ENCODE peak calls at places on chromosomes 13 and 19, in ten cellular contexts. J is fibroblast of the aortic adventitia; X is anterior cingulate cortex; I is KBM-7; V is HFFc6; P is HT1080; F is LoVo; K is effector memory CD4-positive, alpha-beta T cell; Q is astrocyte of the spinal cord; C is stimulated activated CD4-positive, alpha-beta T cell treated with anti-CD3 and anti-CD28 coated beads, Interleukin-12 subunit alpha, Interleukin-12 subunit beta, amount 100 ng/mL, for 48 hours. G is an unnamed sample.

GRCh38 chr19:29323046-29323971 is 110.4 kb upstream of the UQCRFS1 start:
- DNase-seq in Q (no peak), I (no peak), X (no peak), V (no peak), C (no peak), K (no peak), F (no peak), P (no peak), J (no peak), G (no peak)

GRCh38 chr13:41271456-41272285 is 8.3 kb upstream of the MTRF1 start:
- DNase-seq in P (no peak), C (no peak), F (no peak), J (no peak), I (no peak), Q (no peak), K (no peak), X (no peak), V (no peak), G (no peak)

GRCh38 chr19:15508035-15508710 is at the start of gene CYP4F22:
- DNase-seq in Q (no peak), P (no peak), I (no peak), J (no peak), F (no peak), X (no peak), K (no peak), V (no peak), C (no peak), G (no peak)

GRCh38 chr19:46604781-46605355 is 3.7 kb downstream of the CALM3 start:
- DNase-seq in X (no peak), F (no peak), Q (no peak), J (no peak), I (no peak), V (no peak), P (no peak), K (no peak), C (no peak), G (no peak)

GRCh38 chr19:17220207-17220758 is 5.1 kb downstream of the USE1 start:
- DNase-seq in P (peak), I (no peak), X (no peak), V (no peak), K (no peak), J (peak), Q (peak), C (no peak), F (peak), G (peak)

GRCh38 chr19:45113628-45114027 is 20.6 kb downstream of the PPP1R37 start:
- DNase-seq in Q (no peak), I (no peak), K (no peak), F (peak), J (no peak), X (no peak), P (no peak), C (no peak), V (no peak), G (peak)

GRCh38 chr13:113398963-113399754 is 35.2 kb upstream of the GRTP1 start:
- DNase-seq in P (no peak), X (no peak), Q (peak), K (no peak), J (peak), I (no peak), F (no peak), V (no peak), C (no peak), G (no peak)

GRCh38 chr19:12485571-12485970 is 955 bp upstream of the ZNF709 start:
- DNase-seq in Q (no peak), I (no peak), C (no peak), V (no peak), P (no peak), J (no peak), X (no peak), F (no peak), K (no peak), G (no peak)

GRCh38 chr19:6556480-6556879 is 25.7 kb downstream of the TNFSF9 start:
- DNase-seq in X (no peak), F (no peak), I (no peak), K (no peak), J (peak), V (no peak), P (peak), Q (no peak), C (no peak), G (no peak)

GRCh38 chr13:19581675-19582074 is 20.3 kb upstream of the TPTE2 start:
- DNase-seq in K (no peak), I (no peak), J (no peak), C (no peak), V (no peak), P (no peak), F (no peak), X (no peak), Q (no peak), G (no peak)

GRCh38 chr13:39512687-39513086 is 90.3 kb downstream of the LHFPL6 start:
- DNase-seq in V (no peak), X (no peak), C (no peak), P (no peak), K (no peak), Q (no peak), I (no peak), F (no peak), J (no peak), G (no peak)

GRCh38 chr13:59677966-59678814 is 485.5 kb downstream of the DIAPH3 start:
- DNase-seq in K (no peak), I (peak), J (peak), V (peak), P (peak), Q (peak), F (peak), X (no peak), C (no peak), G (no peak)

GRCh38 chr19:10113592-10113963 is 2.1 kb downstream of the P2RY11 start:
- DNase-seq in F (no peak), X (no peak), Q (no peak), C (no peak), P (no peak), J (no peak), I (peak), K (no peak), V (no peak), G (no peak)

GRCh38 chr13:60970736-60971135 is 444.9 kb downstream of the PCDH20 start:
- DNase-seq in K (no peak), V (no peak), X (no peak), J (no peak), P (no peak), C (no peak), Q (no peak), I (no peak), F (no peak), G (no peak)

GRCh38 chr19:45158503-45159026 is 2.2 kb downstream of the NKPD1 start:
- DNase-seq in K (no peak), C (no peak), F (no peak), J (no peak), Q (no peak), I (no peak), V (no peak), X (no peak), P (no peak), G (no peak)

GRCh38 chr19:9923440-9923839 is 12.9 kb downstream of the OLFM2 start:
- DNase-seq in F (no peak), P (no peak), J (no peak), V (no peak), X (no peak), C (no peak), Q (no peak), K (no peak), I (no peak), G (no peak)

GRCh38 chr19:12996542-12997094 is 1.3 kb downstream of the NFIX start:
- DNase-seq in I (peak), V (peak), J (peak), P (no peak), X (no peak), K (no peak), Q (no peak), C (no peak), F (no peak), G (no peak)

GRCh38 chr19:45508931-45509691 is 1.8 kb downstream of the VASP start:
- DNase-seq in Q (peak), K (no peak), F (no peak), C (no peak), I (peak), J (peak), X (no peak), P (peak), V (peak), G (peak)

GRCh38 chr13:27868639-27869435 is 51.0 kb upstream of the PDX1 start:
- DNase-seq in I (peak), P (no peak), C (no peak), F (peak), V (no peak), K (no peak), Q (peak), J (peak), X (no peak), G (peak)

GRCh38 chr13:59750860-59751259 is 412.9 kb downstream of the DIAPH3 start:
- DNase-seq in X (peak), C (no peak), V (peak), Q (peak), I (no peak), K (no peak), F (no peak), P (no peak), J (peak), G (no peak)

GRCh38 chr13:109156181-109156935 is 526.9 kb downstream of the MYO16 start:
- DNase-seq in X (no peak), I (no peak), J (peak), K (no peak), P (peak), V (peak), F (peak), C (no peak), Q (peak), G (no peak)

GRCh38 chr13:66397133-66397532 is 833.0 kb downstream of the PCDH9 start:
- DNase-seq in V (no peak), K (no peak), C (no peak), X (no peak), F (no peak), P (no peak), I (no peak), J (no peak), Q (no peak), G (no peak)

GRCh38 chr13:98542568-98543379 is 34.1 kb downstream of the STK24 start:
- DNase-seq in J (no peak), X (no peak), Q (no peak), F (no peak), V (no peak), C (no peak), I (peak), K (no peak), P (no peak), G (no peak)

GRCh38 chr19:35045667-35046300 is 4.3 kb downstream of the HPN start:
- DNase-seq in X (no peak), P (peak), C (peak), V (peak), J (no peak), Q (no peak), F (no peak), I (peak), K (no peak), G (no peak)

GRCh38 chr19:38155453-38155852 is 68.6 kb downstream of the DPF1 start:
- DNase-seq in F (no peak), V (no peak), P (no peak), X (no peak), Q (no peak), C (no peak), K (no peak), J (peak), I (no peak), G (no peak)

GRCh38 chr13:69970521-69970920 is 137.1 kb upstream of the ATXN8OS start:
- DNase-seq in V (no peak), K (no peak), Q (peak), F (no peak), P (peak), C (no peak), I (peak), J (no peak), X (no peak), G (no peak)

GRCh38 chr19:55491546-55492360 is 3.5 kb downstream of the SSC5D start:
- DNase-seq in J (no peak), F (no peak), K (no peak), V (no peak), X (no peak), I (no peak), C (no peak), P (no peak), Q (no peak), G (no peak)

GRCh38 chr13:25130944-25131343 is 35.0 kb downstream of the PABPC3 start:
- DNase-seq in P (no peak), V (no peak), I (no peak), J (no peak), X (no peak), K (no peak), Q (no peak), C (no peak), F (no peak), G (no peak)

GRCh38 chr13:40404407-40404806 is 262.0 kb downstream of the FOXO1 start:
- DNase-seq in P (no peak), C (no peak), F (no peak), K (no peak), X (no peak), I (no peak), J (no peak), V (no peak), Q (no peak), G (no peak)

GRCh38 chr19:53132231-53132991 is at the start of gene ZNF415:
- DNase-seq in Q (peak), K (peak), X (peak), F (no peak), C (peak), J (peak), P (no peak), V (peak), I (no peak), G (no peak)

GRCh38 chr13:75685239-75685697 is 49.1 kb downstream of the LMO7 start:
- DNase-seq in C (no peak), Q (peak), I (no peak), J (peak), V (peak), K (no peak), X (no peak), F (no peak), P (peak), G (no peak)

GRCh38 chr13:64778002-64778401 is 2452.1 kb downstream of the PCDH9 start:
- DNase-seq in V (no peak), P (no peak), K (no peak), C (no peak), X (no peak), Q (no peak), F (no peak), J (no peak), I (no peak), G (no peak)

GRCh38 chr13:104310861-104311260 is 1244.6 kb upstream of the SLC10A2 start:
- DNase-seq in C (no peak), V (no peak), P (peak), J (no peak), Q (peak), I (no peak), X (no peak), F (no peak), K (no peak), G (no peak)

GRCh38 chr13:51873419-51873818 is 11.7 kb downstream of the CCDC70 start:
- DNase-seq in J (no peak), F (no peak), I (no peak), X (no peak), C (no peak), K (no peak), P (no peak), Q (no peak), V (no peak), G (no peak)

G was measured in Calu3.